ENCODE peak calls at places on chromosomes 3 and 15, in five cellular contexts. H is MCF 10A, Y is glomerular endothelial cell, G is T-helper 2 cell, E is HepG2. L is an unnamed sample.

GRCh38 chr3:71048948-71049347 is 534.6 kb downstream of the FOXP1 start:
- DNase-seq in H (no peak), E (peak; percentile 88), Y (no peak), G (no peak), L (no peak)

GRCh38 chr3:114128231-114128630 is 50.6 kb downstream of the DRD3 start:
- DNase-seq in Y (no peak), G (no peak), H (no peak), E (no peak), L (no peak)

GRCh38 chr3:162629372-162629771 is 1132.8 kb downstream of the OTOL1 start:
- DNase-seq in Y (no peak), H (no peak), G (no peak), E (no peak), L (no peak)

GRCh38 chr15:57363661-57364060 is 12.6 kb upstream of the CGNL1 start:
- DNase-seq in H (no peak), E (no peak), G (no peak), Y (no peak), L (no peak)

GRCh38 chr15:63348392-63348791 is 33.3 kb downstream of the CA12 start:
- DNase-seq in H (peak; percentile 82), Y (no peak), G (no peak), E (no peak), L (no peak)

GRCh38 chr3:129428020-129428381 is 435 bp downstream of the EFCAB12 start:
- DNase-seq in G (no peak), E (no peak), H (no peak), Y (no peak), L (no peak)

GRCh38 chr15:89905846-89906378 is 6.8 kb downstream of the ARPIN start:
- DNase-seq in E (no peak), G (no peak), Y (no peak), H (no peak), L (no peak)

GRCh38 chr3:171566803-171567422 is 106.7 kb upstream of the TNIK start:
- DNase-seq in Y (no peak), E (peak; percentile 41), H (peak; percentile 56), G (peak; percentile 66), L (peak; percentile 51)

GRCh38 chr3:99418209-99418635 is 220.2 kb upstream of the COL8A1 start:
- DNase-seq in G (no peak), Y (peak; percentile 31), H (no peak), E (no peak), L (peak; percentile 60)

GRCh38 chr15:74587924-74588323 is 27.7 kb upstream of the CLK3 start:
- DNase-seq in H (no peak), Y (no peak), G (no peak), E (no peak), L (no peak)

GRCh38 chr3:155323063-155323666 is 29.7 kb upstream of the STRIT1 start:
- DNase-seq in H (peak; percentile 83), Y (peak; percentile 71), E (peak; percentile 62), G (peak; percentile 36), L (peak; percentile 45)

GRCh38 chr3:44875596-44875995 is 1.2 kb downstream of the TGM4 start:
- DNase-seq in E (no peak), G (no peak), Y (no peak), H (no peak), L (no peak)

GRCh38 chr15:36358094-36358961 is 221.1 kb upstream of the CDIN1 start:
- DNase-seq in Y (no peak), G (no peak), H (peak; percentile 40), E (no peak), L (no peak)

GRCh38 chr15:74609938-74610301 is 5.7 kb upstream of the CLK3 start:
- DNase-seq in H (no peak), G (no peak), E (no peak), Y (no peak), L (no peak)

L was measured in GM13977.